ENCODE peak calls at places on chromosomes 16 and 17, in seven cellular contexts. V, W, H, U, J, T and Z are unnamed samples.

GRCh38 chr16:60788631-60789030 is 1247.6 kb downstream of the CDH8 start:
- DNase-seq in V (no peak), U (no peak), T (no peak), J (no peak), H (no peak), W (no peak), Z (no peak)

GRCh38 chr17:68034452-68034776 is 1.1 kb upstream of the KPNA2 start:
- DNase-seq in T (no peak), H (no peak), V (no peak), U (no peak), W (no peak), J (no peak), Z (no peak)

GRCh38 chr17:66200685-66201092 is 8.8 kb upstream of the CEP112 start:
- DNase-seq in H (no peak), T (peak; percentile 79), W (no peak), V (peak; percentile 64), U (no peak), J (peak; percentile 59), Z (peak; percentile 81)

GRCh38 chr17:41984454-41984853 is 17.9 kb downstream of the CNP start:
- DNase-seq in U (peak; percentile 35), T (no peak), J (no peak), W (no peak), H (no peak), V (no peak), Z (no peak)

GRCh38 chr16:48106445-48106844 is 49.3 kb downstream of the ABCC12 start:
- DNase-seq in V (no peak), W (no peak), H (no peak), U (no peak), J (no peak), T (no peak), Z (no peak)

GRCh38 chr16:86850675-86851074 is 272.3 kb downstream of the FOXL1 start:
- DNase-seq in J (no peak), H (no peak), T (peak; percentile 55), V (no peak), W (no peak), U (no peak), Z (no peak)

GRCh38 chr17:81195941-81196495 is 26.7 kb downstream of the CEP131 start:
- DNase-seq in J (no peak), U (no peak), T (no peak), H (no peak), V (no peak), W (no peak), Z (no peak)

GRCh38 chr16:78638371-78638770 is 538.9 kb downstream of the WWOX start:
- DNase-seq in V (peak; percentile 65), T (no peak), W (no peak), H (no peak), U (no peak), J (no peak), Z (no peak)

GRCh38 chr16:64397945-64398508 is 723.8 kb downstream of the CDH11 start:
- DNase-seq in H (no peak), U (no peak), W (no peak), J (no peak), V (no peak), T (peak; percentile 75), Z (no peak)

GRCh38 chr17:51486091-51486490 is 225.7 kb downstream of the UTP18 start:
- DNase-seq in V (no peak), U (no peak), H (no peak), W (no peak), T (no peak), J (peak; percentile 34), Z (no peak)

GRCh38 chr16:50151744-50152143 is 1.4 kb upstream of the TENT4B start:
- DNase-seq in U (no peak), H (no peak), W (peak; percentile 13), V (no peak), J (no peak), T (no peak), Z (no peak)

GRCh38 chr17:47797797-47798196 is 23.8 kb downstream of the OSBPL7 start:
- DNase-seq in V (peak; percentile 68), T (no peak), U (no peak), H (no peak), W (no peak), J (no peak), Z (no peak)

GRCh38 chr16:71499775-71500364 is 10.7 kb upstream of the ZNF19 start:
- DNase-seq in W (no peak), H (no peak), T (peak; percentile 71), J (no peak), U (no peak), V (peak; percentile 66), Z (peak; percentile 37)

GRCh38 chr17:29633886-29634285 is 11.2 kb upstream of the CORO6 start:
- DNase-seq in T (no peak), U (no peak), V (no peak), H (no peak), J (no peak), W (no peak), Z (no peak)

GRCh38 chr17:29627951-29628350 is 5.2 kb upstream of the CORO6 start:
- DNase-seq in V (no peak), J (no peak), W (no peak), U (no peak), H (no peak), T (no peak), Z (no peak)

GRCh38 chr17:29625037-29625750 is 2.5 kb upstream of the CORO6 start:
- DNase-seq in T (no peak), U (no peak), V (no peak), W (no peak), J (no peak), H (no peak), Z (no peak)

GRCh38 chr17:29628619-29629018 is 5.9 kb upstream of the CORO6 start:
- DNase-seq in W (no peak), H (no peak), U (no peak), V (no peak), T (no peak), J (no peak), Z (no peak)

DNA sequence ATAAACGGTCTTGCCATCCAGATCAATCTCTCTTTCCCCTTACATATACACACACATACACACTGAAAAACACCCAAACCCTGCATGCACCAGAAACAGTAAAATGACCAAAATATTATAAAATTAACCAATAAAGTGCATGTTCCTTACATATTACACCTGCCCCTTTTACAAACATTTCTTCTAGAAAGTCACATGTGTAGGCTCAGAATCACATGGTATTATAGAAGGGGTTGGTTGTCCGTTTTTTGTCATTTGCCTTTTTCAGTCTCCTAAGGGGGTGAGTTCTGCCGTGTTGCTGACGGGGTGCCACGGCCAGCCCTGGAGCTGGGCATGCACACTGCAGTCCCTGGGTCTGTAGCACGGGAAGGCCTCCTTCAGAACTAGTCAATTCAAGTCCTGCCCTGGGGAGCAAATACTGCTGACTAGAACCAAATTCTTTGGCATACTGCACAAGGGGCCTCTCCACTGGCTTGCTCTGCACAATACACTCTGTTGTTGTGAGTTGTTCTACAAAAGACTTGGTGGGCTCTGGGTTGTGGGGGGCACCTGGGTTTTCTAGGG is 8.0 kb upstream of the CORO6 start:
- DNase-seq in J (no peak), T (no peak), H (no peak), V (no peak), U (no peak), W (no peak), Z (no peak)
- H3K36me3 ChIP-seq in J (peaks cover 25% of the 10 kb centered on the region), T (peaks cover 13% of the 10 kb centered on the region), H (no peaks in the 10 kb centered on the region), V (peaks cover 37% of the 10 kb centered on the region), U (peaks cover 23% of the 10 kb centered on the region), W (peaks cover 67% of the 10 kb centered on the region), Z (peaks cover 3% of the 10 kb centered on the region)

GRCh38 chr17:79020631-79021301 is 3.2 kb upstream of the C1QTNF1 start:
- DNase-seq in T (no peak), W (no peak), V (no peak), U (no peak), J (no peak), H (no peak), Z (no peak)

GRCh38 chr17:79023886-79024771 is at the start of gene C1QTNF1:
- DNase-seq in U (peak; percentile 81), H (no peak), W (peak; percentile 72), V (peak; percentile 68), T (no peak), J (peak; percentile 49), Z (peak; percentile 73)

GRCh38 chr17:79022507-79022991 is 1.4 kb upstream of the C1QTNF1 start:
- DNase-seq in T (no peak), H (no peak), W (peak; percentile 77), U (peak; percentile 67), V (no peak), J (peak; percentile 63), Z (no peak)

GRCh38 chr17:79024901-79025737 is 1.1 kb downstream of the C1QTNF1 start:
- DNase-seq in J (peak; percentile 43), V (peak; percentile 48), W (peak; percentile 75), T (no peak), U (no peak), H (no peak), Z (peak; percentile 51)

DNA sequence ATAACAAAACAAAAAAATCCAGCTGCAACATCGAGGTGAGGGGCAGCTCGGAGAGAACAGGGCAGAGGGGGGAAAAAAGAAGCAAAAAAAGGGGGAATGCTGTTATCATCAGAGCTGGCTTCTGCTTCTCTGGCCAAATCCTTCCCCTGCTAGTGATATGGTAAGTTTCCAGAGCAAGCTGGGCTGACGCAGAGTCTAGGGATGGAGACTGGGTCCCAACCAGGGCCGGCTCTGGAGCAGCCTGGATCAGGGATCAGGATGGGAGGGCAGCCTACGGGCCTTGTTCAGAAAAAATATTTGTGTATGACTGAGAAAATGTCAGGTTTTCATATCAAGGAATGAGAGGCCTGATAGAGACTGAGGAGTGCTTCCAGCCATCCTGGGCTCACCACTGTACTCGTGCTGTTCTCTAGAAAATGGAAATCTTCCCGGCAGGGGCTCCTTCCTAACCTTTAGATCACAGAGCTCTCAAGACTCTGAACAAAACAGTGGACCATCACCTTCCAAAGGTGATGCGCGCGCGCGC is 726 bp upstream of the C1QTNF1 start:
- DNase-seq in U (peak; percentile 53), T (no peak), J (no peak), W (no peak), H (no peak), V (no peak), Z (no peak)
- H3K4me3 ChIP-seq in U (peak overlapping the region; percentile 58), T (no peak overlapping the region), J (no peak overlapping the region), W (peak overlapping the region; percentile 79), H (no peak overlapping the region), V (no peak overlapping the region), Z (no peak overlapping the region)

GRCh38 chr17:1898872-1899271 is 69.1 kb downstream of the RPA1 start:
- DNase-seq in W (no peak), V (no peak), U (no peak), J (no peak), T (no peak), H (no peak), Z (no peak)
- H3K36me3 ChIP-seq in W (peaks cover 55% of the 10 kb centered on the region), V (peaks cover 23% of the 10 kb centered on the region), U (peaks cover 26% of the 10 kb centered on the region), J (peaks cover 29% of the 10 kb centered on the region), T (peaks cover 9% of the 10 kb centered on the region), H (peaks cover 4% of the 10 kb centered on the region), Z (no peaks in the 10 kb centered on the region)

GRCh38 chr17:44361292-44362055 is 2.2 kb downstream of the FAM171A2 start:
- DNase-seq in T (no peak), H (no peak), V (no peak), J (no peak), W (no peak), U (no peak), Z (no peak)

GRCh38 chr17:44362056-44362355 is 1.6 kb downstream of the FAM171A2 start:
- DNase-seq in V (no peak), W (no peak), H (no peak), T (no peak), U (no peak), J (no peak), Z (no peak)

GRCh38 chr17:44362479-44362963 is 1.1 kb downstream of the FAM171A2 start:
- DNase-seq in T (peak; percentile 12), J (no peak), V (no peak), W (peak; percentile 12), H (no peak), U (peak; percentile 72), Z (no peak)

GRCh38 chr17:44362964-44363612 is 565 bp downstream of the FAM171A2 start:
- DNase-seq in U (peak; percentile 75), H (no peak), J (no peak), V (peak; percentile 53), W (peak; percentile 24), T (peak; percentile 18), Z (no peak)

GRCh38 chr17:44363613-44364159 is at the start of gene FAM171A2:
- DNase-seq in W (peak; percentile 73), H (no peak), T (peak; percentile 56), U (peak; percentile 81), V (peak; percentile 88), J (peak; percentile 62), Z (no peak)
- H3K4me3 ChIP-seq in W (peak within 1 kb of the TSS; percentile 66), H (peak within 1 kb of the TSS; percentile 74), T (peak within 1 kb of the TSS; percentile 37), U (peak within 1 kb of the TSS; percentile 54), V (peak within 1 kb of the TSS; percentile 84), J (peak within 1 kb of the TSS; percentile 57), Z (peak within 1 kb of the TSS; percentile 56)